ENCODE peak calls at places on chromosomes 3 and 15, in ten cellular contexts. One of them, this sample, is unnamed.
A peak's percentile ranks its signal among the peaks of the same experiment; 100 is the strongest.

GRCh38 chr3:32685604-32686185 is 707 bp downstream of the CNOT10 start:
- ATAC-seq in aorta: no peak
- ATAC-seq in heart left ventricle: no peak
- ATAC-seq in WTC11: no peak
- ATAC-seq in RWPE2: no peak
- ATAC-seq in heart right ventricle: no peak
- ATAC-seq in activated naive CD4-positive, alpha-beta T cell treated with anti-CD3 and anti-CD28 coated beads, Interleukin-2, amount 50 U/mL, for 72 hours: peak; percentile 9
- ATAC-seq in left colon: peak; percentile 5
- ATAC-seq in left ventricle myocardium superior: no peak
- ATAC-seq in T-cell: no peak
- ATAC-seq in this sample: no peak

GRCh38 chr15:95326689-95327525 is 1003.6 kb upstream of the NR2F2 start:
- ATAC-seq in aorta: peak; percentile 63
- ATAC-seq in heart left ventricle: peak; percentile 58
- ATAC-seq in WTC11: peak; percentile 95
- ATAC-seq in RWPE2: peak; percentile 58
- ATAC-seq in heart right ventricle: peak; percentile 26
- ATAC-seq in activated naive CD4-positive, alpha-beta T cell treated with anti-CD3 and anti-CD28 coated beads, Interleukin-2, amount 50 U/mL, for 72 hours: no peak
- ATAC-seq in left colon: no peak
- ATAC-seq in left ventricle myocardium superior: peak; percentile 72
- ATAC-seq in T-cell: no peak
- ATAC-seq in this sample: peak; percentile 72

GRCh38 chr3:170233532-170233931 is 11.3 kb downstream of the PRKCI start:
- ATAC-seq in aorta: no peak
- ATAC-seq in heart left ventricle: peak; percentile 10
- ATAC-seq in WTC11: no peak
- ATAC-seq in RWPE2: peak; percentile 72
- ATAC-seq in heart right ventricle: peak; percentile 58
- ATAC-seq in activated naive CD4-positive, alpha-beta T cell treated with anti-CD3 and anti-CD28 coated beads, Interleukin-2, amount 50 U/mL, for 72 hours: no peak
- ATAC-seq in left colon: peak; percentile 98
- ATAC-seq in left ventricle myocardium superior: peak; percentile 50
- ATAC-seq in T-cell: no peak
- ATAC-seq in this sample: peak; percentile 83

GRCh38 chr3:43998374-43998840 is 243.3 kb upstream of the TOPAZ1 start:
- ATAC-seq in aorta: peak; percentile 14
- ATAC-seq in heart left ventricle: no peak
- ATAC-seq in WTC11: peak; percentile 5
- ATAC-seq in RWPE2: no peak
- ATAC-seq in heart right ventricle: no peak
- ATAC-seq in activated naive CD4-positive, alpha-beta T cell treated with anti-CD3 and anti-CD28 coated beads, Interleukin-2, amount 50 U/mL, for 72 hours: no peak
- ATAC-seq in left colon: no peak
- ATAC-seq in left ventricle myocardium superior: no peak
- ATAC-seq in T-cell: no peak
- ATAC-seq in this sample: no peak

GRCh38 chr3:5022966-5023776 is 43.9 kb downstream of the BHLHE40 start:
- ATAC-seq in aorta: no peak
- ATAC-seq in heart left ventricle: no peak
- ATAC-seq in WTC11: no peak
- ATAC-seq in RWPE2: peak; percentile 73
- ATAC-seq in heart right ventricle: no peak
- ATAC-seq in activated naive CD4-positive, alpha-beta T cell treated with anti-CD3 and anti-CD28 coated beads, Interleukin-2, amount 50 U/mL, for 72 hours: no peak
- ATAC-seq in left colon: no peak
- ATAC-seq in left ventricle myocardium superior: peak; percentile 24
- ATAC-seq in T-cell: no peak
- ATAC-seq in this sample: peak; percentile 66

GRCh38 chr15:47577476-47577875 is 139.8 kb upstream of the SEMA6D start:
- ATAC-seq in aorta: no peak
- ATAC-seq in heart left ventricle: no peak
- ATAC-seq in WTC11: no peak
- ATAC-seq in RWPE2: no peak
- ATAC-seq in heart right ventricle: no peak
- ATAC-seq in activated naive CD4-positive, alpha-beta T cell treated with anti-CD3 and anti-CD28 coated beads, Interleukin-2, amount 50 U/mL, for 72 hours: no peak
- ATAC-seq in left colon: no peak
- ATAC-seq in left ventricle myocardium superior: no peak
- ATAC-seq in T-cell: no peak
- ATAC-seq in this sample: no peak

GRCh38 chr3:65996605-65997004 is 42.1 kb downstream of the MAGI1 start:
- ATAC-seq in aorta: no peak
- ATAC-seq in heart left ventricle: no peak
- ATAC-seq in WTC11: peak; percentile 28
- ATAC-seq in RWPE2: peak; percentile 84
- ATAC-seq in heart right ventricle: no peak
- ATAC-seq in activated naive CD4-positive, alpha-beta T cell treated with anti-CD3 and anti-CD28 coated beads, Interleukin-2, amount 50 U/mL, for 72 hours: no peak
- ATAC-seq in left colon: peak; percentile 55
- ATAC-seq in left ventricle myocardium superior: peak; percentile 53
- ATAC-seq in T-cell: no peak
- ATAC-seq in this sample: no peak

GRCh38 chr3:44992555-44993470 is 16.8 kb downstream of the EXOSC7 start:
- ATAC-seq in aorta: no peak
- ATAC-seq in heart left ventricle: no peak
- ATAC-seq in WTC11: peak; percentile 72
- ATAC-seq in RWPE2: peak; percentile 92
- ATAC-seq in heart right ventricle: no peak
- ATAC-seq in activated naive CD4-positive, alpha-beta T cell treated with anti-CD3 and anti-CD28 coated beads, Interleukin-2, amount 50 U/mL, for 72 hours: no peak
- ATAC-seq in left colon: no peak
- ATAC-seq in left ventricle myocardium superior: no peak
- ATAC-seq in T-cell: peak; percentile 29
- ATAC-seq in this sample: no peak

GRCh38 chr3:36373084-36373483 is 7.2 kb upstream of the STAC start:
- ATAC-seq in aorta: peak; percentile 78
- ATAC-seq in heart left ventricle: no peak
- ATAC-seq in WTC11: no peak
- ATAC-seq in RWPE2: peak; percentile 71
- ATAC-seq in heart right ventricle: no peak
- ATAC-seq in activated naive CD4-positive, alpha-beta T cell treated with anti-CD3 and anti-CD28 coated beads, Interleukin-2, amount 50 U/mL, for 72 hours: no peak
- ATAC-seq in left colon: no peak
- ATAC-seq in left ventricle myocardium superior: no peak
- ATAC-seq in T-cell: no peak
- ATAC-seq in this sample: no peak

GRCh38 chr3:149145926-149146325 is 16.5 kb downstream of the HPS3 start:
- ATAC-seq in aorta: peak; percentile 15
- ATAC-seq in heart left ventricle: peak; percentile 47
- ATAC-seq in WTC11: no peak
- ATAC-seq in RWPE2: no peak
- ATAC-seq in heart right ventricle: peak; percentile 71
- ATAC-seq in activated naive CD4-positive, alpha-beta T cell treated with anti-CD3 and anti-CD28 coated beads, Interleukin-2, amount 50 U/mL, for 72 hours: no peak
- ATAC-seq in left colon: peak; percentile 26
- ATAC-seq in left ventricle myocardium superior: peak; percentile 79
- ATAC-seq in T-cell: peak; percentile 89
- ATAC-seq in this sample: peak; percentile 71

GRCh38 chr3:115211810-115212492 is 64.9 kb upstream of the ZBTB20 start:
- ATAC-seq in aorta: no peak
- ATAC-seq in heart left ventricle: no peak
- ATAC-seq in WTC11: peak; percentile 24
- ATAC-seq in RWPE2: no peak
- ATAC-seq in heart right ventricle: no peak
- ATAC-seq in activated naive CD4-positive, alpha-beta T cell treated with anti-CD3 and anti-CD28 coated beads, Interleukin-2, amount 50 U/mL, for 72 hours: no peak
- ATAC-seq in left colon: peak; percentile 71
- ATAC-seq in left ventricle myocardium superior: no peak
- ATAC-seq in T-cell: no peak
- ATAC-seq in this sample: no peak

GRCh38 chr3:186090884-186091283 is 18.0 kb downstream of the ETV5 start:
- ATAC-seq in aorta: no peak
- ATAC-seq in heart left ventricle: no peak
- ATAC-seq in WTC11: no peak
- ATAC-seq in RWPE2: no peak
- ATAC-seq in heart right ventricle: no peak
- ATAC-seq in activated naive CD4-positive, alpha-beta T cell treated with anti-CD3 and anti-CD28 coated beads, Interleukin-2, amount 50 U/mL, for 72 hours: no peak
- ATAC-seq in left colon: no peak
- ATAC-seq in left ventricle myocardium superior: no peak
- ATAC-seq in T-cell: no peak
- ATAC-seq in this sample: no peak

GRCh38 chr15:89625716-89626115 is 29.6 kb downstream of the KIF7 start:
- ATAC-seq in aorta: no peak
- ATAC-seq in heart left ventricle: no peak
- ATAC-seq in WTC11: no peak
- ATAC-seq in RWPE2: no peak
- ATAC-seq in heart right ventricle: no peak
- ATAC-seq in activated naive CD4-positive, alpha-beta T cell treated with anti-CD3 and anti-CD28 coated beads, Interleukin-2, amount 50 U/mL, for 72 hours: no peak
- ATAC-seq in left colon: no peak
- ATAC-seq in left ventricle myocardium superior: no peak
- ATAC-seq in T-cell: no peak
- ATAC-seq in this sample: no peak

GRCh38 chr3:89446593-89446992 is 339.2 kb downstream of the EPHA3 start:
- ATAC-seq in aorta: no peak
- ATAC-seq in heart left ventricle: no peak
- ATAC-seq in WTC11: no peak
- ATAC-seq in RWPE2: no peak
- ATAC-seq in heart right ventricle: no peak
- ATAC-seq in activated naive CD4-positive, alpha-beta T cell treated with anti-CD3 and anti-CD28 coated beads, Interleukin-2, amount 50 U/mL, for 72 hours: no peak
- ATAC-seq in left colon: no peak
- ATAC-seq in left ventricle myocardium superior: no peak
- ATAC-seq in T-cell: no peak
- ATAC-seq in this sample: no peak